ENCODE peak calls at places on chromosomes 6 and 20, in four cellular contexts. R is HepG2, Y is H1, V is K562. F is an unnamed sample. For H3K4me1, the result is how much of the 10 kb centered on the place peaks cover.

GRCh38 chr6:37695273-37695672 is 2.4 kb downstream of the MDGA1 start:
- DNase-seq in R (no peak), V (no peak), Y (no peak), F (no peak)

GRCh38 chr6:149499066-149499465 is 14.3 kb upstream of the ZC3H12D start:
- DNase-seq in R (peak), V (no peak), Y (no peak), F (peak)

GRCh38 chr6:32291549-32291948 is 67.7 kb upstream of the NOTCH4 start:
- DNase-seq in Y (no peak), V (no peak), R (no peak), F (no peak)

GRCh38 chr6:336159-337114 is 44.1 kb downstream of the DUSP22 start:
- DNase-seq in V (no peak), R (no peak), Y (no peak), F (no peak)

GRCh38 chr6:127464881-127465459 is 5.8 kb upstream of the KIAA0408 start:
- DNase-seq in R (peak), Y (peak), V (peak), F (peak)

GRCh38 chr6:135871878-135872277 is 20.4 kb downstream of the PDE7B start:
- DNase-seq in R (no peak), V (no peak), Y (no peak), F (no peak)

GRCh38 chr6:113073611-113074191 is 726.6 kb downstream of the RFPL4B start:
- DNase-seq in R (no peak), V (no peak), Y (no peak), F (no peak)

GRCh38 chr6:111606620-111607115 is 990 bp upstream of the TRAF3IP2 start:
- DNase-seq in Y (no peak), R (no peak), V (no peak), F (no peak)

GRCh38 chr6:125392682-125393081 is 90.9 kb upstream of the HDDC2 start:
- DNase-seq in Y (no peak), R (no peak), V (no peak), F (no peak)

GRCh38 chr6:72522735-72523141 is 99.1 kb upstream of the KCNQ5 start:
- DNase-seq in V (peak), Y (peak), R (peak), F (no peak)

GRCh38 chr6:30769853-30770160 is 25.5 kb upstream of the IER3 start:
- DNase-seq in V (no peak), R (no peak), Y (no peak), F (no peak)

GRCh38 chr20:35981969-35982368 is 13.6 kb downstream of the CNBD2 start:
- DNase-seq in V (no peak), R (no peak), Y (no peak), F (no peak)

GRCh38 chr6:55069132-55069781 is 105.1 kb upstream of the HCRTR2 start:
- DNase-seq in Y (peak), R (peak), V (no peak), F (peak)

GRCh38 chr20:9594284-9594875 is 80.0 kb downstream of the LAMP5 start:
- DNase-seq in R (peak), V (no peak), Y (no peak), F (peak)

GRCh38 chr6:52603000-52603795 is 26.3 kb upstream of the TRAM2 start:
- DNase-seq in R (no peak), Y (no peak), V (no peak), F (peak)

GRCh38 chr6:166541876-166542579 is 44.5 kb downstream of the RAMACL start:
- DNase-seq in V (no peak), R (no peak), Y (no peak), F (no peak)

GRCh38 chr6:129517288-129517687 is 192.7 kb downstream of the ARHGAP18 start:
- DNase-seq in V (no peak), Y (no peak), R (no peak), F (peak)

GRCh38 chr6:100176951-100177710 is 183.1 kb upstream of the MCHR2 start:
- DNase-seq in V (no peak), Y (no peak), R (no peak), F (no peak)

GRCh38 chr6:150145830-150146229 is 3.0 kb downstream of the PPP1R14C start:
- DNase-seq in Y (no peak), V (no peak), R (no peak), F (no peak)

GRCh38 chr20:16027710-16028109 is 545.5 kb downstream of the KIF16B start:
- DNase-seq in Y (no peak), V (no peak), R (no peak), F (no peak)

GRCh38 chr20:37361336-37361735 is 15.4 kb downstream of the SRC start:
- DNase-seq in V (no peak), R (no peak), Y (no peak), F (no peak)

GRCh38 chr6:6657085-6657819 is 68.7 kb downstream of the LY86 start:
- DNase-seq in Y (no peak), V (no peak), R (no peak), F (no peak)

GRCh38 chr20:23419995-23420901 is 1.0 kb downstream of the NAPB start:
- DNase-seq in Y (no peak), V (peak), R (peak), F (peak)

GRCh38 chr6:16450285-16450684 is 211.9 kb downstream of the GMPR start:
- DNase-seq in V (no peak), Y (no peak), R (no peak), F (no peak)

GRCh38 chr20:37327748-37328147 is 18.2 kb upstream of the SRC start:
- DNase-seq in Y (no peak), R (no peak), V (no peak), F (no peak)

GRCh38 chr20:57718490-57719009 is 8.7 kb upstream of the PMEPA1 start:
- DNase-seq in Y (peak), R (peak), V (peak), F (peak)
- H3K4me1 ChIP-seq in Y (under half), R (under half), V (under half), F (under half)

GRCh38 chr6:107121964-107122495 is 6.7 kb upstream of the BEND3 start:
- DNase-seq in V (no peak), R (no peak), Y (no peak), F (no peak)
- H2AFZ ChIP-seq in V (peak), R (no peak), Y (no peak), F (no peak)

DNA sequence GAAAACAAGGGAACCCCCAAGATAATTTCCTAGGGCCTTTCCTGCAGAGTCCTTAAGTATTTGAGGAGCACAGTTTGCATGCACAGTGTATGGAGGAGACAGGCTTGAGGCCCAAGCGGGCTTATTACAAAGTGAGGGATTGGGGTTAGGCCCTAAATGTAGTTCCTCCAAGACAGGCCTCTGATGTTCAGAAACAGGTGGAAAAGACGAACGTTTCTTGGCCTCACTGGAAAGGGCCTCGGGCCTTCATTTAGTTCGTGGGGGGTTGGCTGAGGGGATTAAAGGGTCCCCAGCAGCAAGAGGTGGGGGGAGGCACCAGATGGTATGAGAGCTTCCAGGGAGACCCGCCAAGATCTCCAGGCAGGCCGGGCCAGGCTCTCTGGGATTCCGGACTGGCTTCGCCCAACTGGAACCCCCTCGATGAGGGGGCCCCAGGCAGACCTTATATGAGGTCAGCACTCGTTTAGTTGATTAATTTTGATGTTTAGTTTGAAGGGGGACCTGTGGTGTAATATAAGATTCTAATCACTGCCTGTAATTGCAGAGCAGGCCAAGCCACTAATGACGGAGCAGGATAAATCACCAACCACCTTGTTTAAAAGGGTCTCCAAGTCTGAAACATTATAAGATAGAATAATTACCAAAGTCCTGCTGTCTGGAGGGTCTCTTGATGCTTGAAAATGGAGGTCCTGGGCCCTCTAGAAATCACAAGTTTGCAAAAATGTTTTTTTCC is 2.0 kb downstream of the HMGA1 start:
- DNase-seq in Y (no peak), R (no peak), V (peak), F (no peak)
- TF ChIP-seq JUN in Y (no peak), R (no peak), V (no peak), F (no peak)

GRCh38 chr20:31709939-31710338 is 12.7 kb downstream of the BCL2L1 start:
- DNase-seq in V (no peak), R (peak), Y (no peak), F (no peak)
- H3K4me1 ChIP-seq in V (half or more), R (half or more), Y (under half), F (under half)

GRCh38 chr6:25016311-25016710 is 80.6 kb upstream of the RIPOR2 start:
- DNase-seq in Y (no peak), R (no peak), V (no peak), F (no peak)
- H2AFZ ChIP-seq in Y (no peak), R (no peak), V (no peak), F (no peak)

DNA sequence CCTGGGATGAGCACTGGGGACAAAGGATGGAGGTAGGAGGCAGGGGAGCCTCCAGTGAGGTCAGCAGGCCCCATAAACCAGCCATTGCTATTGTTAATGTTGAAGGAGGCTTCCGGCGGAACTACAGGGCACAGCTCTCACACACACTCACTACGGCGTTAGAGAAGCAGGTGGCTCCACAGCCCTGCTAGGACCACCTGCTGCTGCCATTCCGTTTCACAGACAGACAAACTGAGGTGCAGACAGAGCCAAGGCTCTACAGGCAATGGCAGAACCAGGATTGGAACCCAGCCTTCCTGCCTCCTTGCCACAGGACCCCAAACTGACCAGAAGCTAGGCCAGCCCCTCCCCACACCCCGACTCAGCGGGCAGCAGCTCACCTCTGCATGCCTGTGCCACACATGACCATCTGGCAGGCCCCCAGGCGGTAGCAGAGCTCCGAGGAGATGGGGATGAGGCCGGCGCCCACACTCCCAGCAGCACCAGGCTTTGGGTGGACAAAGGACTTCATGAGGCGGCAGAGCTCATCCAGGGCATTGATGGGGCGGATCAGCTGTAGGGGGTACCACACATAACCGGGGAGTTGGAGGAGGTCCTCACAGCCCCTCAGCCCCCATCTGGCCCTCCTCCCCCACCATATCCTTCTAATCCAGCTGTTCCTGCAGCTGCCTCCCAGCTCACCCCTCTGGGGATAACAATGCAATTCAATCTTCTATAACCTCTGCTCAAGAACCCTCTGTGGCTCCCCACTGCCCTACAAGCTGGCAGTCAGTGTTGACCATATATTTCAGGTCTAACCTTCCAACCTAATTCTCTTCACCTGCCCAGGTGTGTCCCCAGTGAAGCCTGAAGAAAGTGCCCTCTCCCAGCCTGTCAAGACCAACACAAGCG is 198.5 kb downstream of the PREX1 start:
- DNase-seq in R (no peak), Y (no peak), V (no peak), F (no peak)
- TF ChIP-seq JUN in R (no peak), Y (no peak), V (no peak), F (no peak)

DNA sequence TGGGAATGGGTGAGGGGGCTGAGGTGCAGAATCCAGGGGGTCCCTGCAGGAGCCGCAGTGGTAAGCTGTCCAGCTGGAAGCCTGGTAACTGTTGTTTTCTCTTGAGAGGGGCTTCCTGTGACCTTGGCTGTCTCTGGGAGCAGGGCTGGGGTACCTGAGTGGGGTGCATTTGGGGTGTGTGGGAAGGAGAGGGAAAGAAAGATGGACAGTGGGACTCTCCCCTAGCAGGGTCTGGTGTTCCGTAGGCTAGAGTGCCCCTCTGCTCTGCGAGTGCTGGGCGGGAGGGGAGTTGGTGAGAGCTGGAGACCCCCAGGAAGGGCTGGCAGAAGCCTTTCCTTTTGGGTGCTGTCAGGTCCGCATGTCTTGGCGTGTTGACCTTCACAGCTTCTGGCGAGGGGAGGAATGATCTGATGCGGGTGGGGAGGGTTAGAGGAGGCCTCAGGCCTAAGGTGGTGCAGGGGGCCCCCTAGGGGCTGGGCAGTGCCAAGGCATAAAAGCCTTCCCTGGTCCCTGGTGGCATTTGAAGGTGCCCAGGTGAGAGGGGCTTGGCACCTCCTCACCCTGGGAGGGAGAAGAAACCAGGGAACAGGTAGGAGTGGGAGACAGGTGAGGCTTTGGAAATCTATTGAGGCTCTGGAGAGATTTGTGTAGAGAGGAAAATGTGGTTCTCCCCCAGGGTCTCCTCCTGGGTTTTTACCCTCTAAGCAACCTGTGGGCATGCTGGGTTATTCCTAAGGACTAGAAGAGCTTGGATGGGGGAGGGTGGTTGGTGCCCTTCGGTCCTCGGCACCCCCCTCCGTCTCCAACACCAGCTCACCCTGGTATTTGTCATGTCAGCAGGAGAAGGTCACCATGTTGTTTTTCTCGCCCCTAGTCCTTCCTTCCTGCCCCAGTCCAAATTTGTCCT is 3.3 kb downstream of the VEGFA start:
- DNase-seq in R (peak), Y (peak), V (peak), F (peak)
- H3K4me1 ChIP-seq in R (half or more), Y (under half), V (under half), F (under half)

DNA sequence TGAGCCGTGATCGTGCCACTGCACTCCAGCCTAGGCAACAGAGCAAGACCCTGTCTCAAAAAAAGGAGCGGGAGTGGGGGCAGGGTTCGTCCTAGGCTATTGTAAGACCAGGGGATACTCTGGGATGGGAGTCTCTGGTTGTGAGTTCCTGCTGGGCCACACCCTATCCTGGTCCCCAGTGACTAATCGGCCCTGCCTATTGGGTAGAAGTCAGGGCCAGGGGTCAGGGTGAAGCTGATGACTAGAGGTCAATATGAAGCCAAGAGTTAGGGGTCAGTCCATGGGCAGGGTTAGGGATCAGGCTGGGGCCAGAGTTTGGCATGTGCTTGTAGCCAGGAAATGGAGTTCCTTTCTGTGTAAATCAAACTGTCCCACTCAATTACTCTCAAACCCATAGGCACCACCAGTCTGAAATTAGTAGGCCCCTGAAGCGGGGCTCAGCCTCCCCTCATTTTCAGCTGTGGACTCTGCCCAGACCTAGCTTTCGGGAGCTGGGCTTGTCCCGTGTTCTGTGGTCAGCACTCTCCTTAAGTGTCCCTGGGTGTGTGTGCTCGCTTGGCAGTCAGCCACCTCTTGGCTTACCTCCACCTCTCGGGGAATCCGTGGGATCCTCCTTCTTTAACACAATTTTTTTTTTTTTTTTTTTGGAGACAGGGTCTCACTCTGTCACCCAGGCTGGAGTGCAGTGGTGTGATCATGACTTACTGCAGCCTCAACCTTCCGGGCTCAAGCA is 1.8 kb downstream of the HSPA12B start:
- DNase-seq in V (peak), Y (no peak), R (no peak), F (no peak)
- H2AFZ ChIP-seq in V (no peak), Y (no peak), R (no peak), F (no peak)

GRCh38 chr6:157110620-157111019 is 212.7 kb downstream of the TMEM242 start:
- DNase-seq in V (no peak), R (no peak), Y (no peak), F (no peak)
- TF ChIP-seq JUN in V (no peak), R (no peak), Y (no peak), F (no peak)

GRCh38 chr20:19977373-19977770 is 39.8 kb upstream of the NAA20 start:
- DNase-seq in V (no peak), R (no peak), Y (no peak), F (no peak)
- H3K4me1 ChIP-seq in V (under half), R (under half), Y (under half), F (under half)